ENCODE peak calls at places on chromosomes 4 and X, in ten cellular contexts. R is Right ventricle myocardium superior, Z is hepatocyte, B is iPS DF 19.7, U is fibroblast of mammary gland, K is NCI-H1105 treated with DMSO at 0.1 percent for 48 hours, G is astrocyte of the spinal cord, W is fibroblast of the conjunctiva, N is kidney glomerular epithelial cell, P is left lung. L is an unnamed sample.
A peak's percentile ranks its signal among the peaks of the same experiment; 100 is the strongest.

GRCh38 chr4:64582492-64582891 is 173.2 kb upstream of the TECRL start:
- DNase-seq in N (no peak), P (no peak), G (no peak), Z (peak; percentile 5), R (no peak), K (no peak), U (no peak), B (peak; percentile 15), W (no peak), L (no peak)

GRCh38 chrX:136574548-136574947 is 42.5 kb downstream of the VGLL1 start:
- DNase-seq in U (peak; percentile 1), P (no peak), Z (peak; percentile 16), G (no peak), K (peak; percentile 67), B (no peak), W (no peak), R (no peak), N (peak; percentile 0), L (no peak)

GRCh38 chrX:41730101-41730500 is 6.1 kb downstream of the GPR82 start:
- DNase-seq in N (no peak), G (peak; percentile 7), P (no peak), R (no peak), K (no peak), Z (no peak), U (peak; percentile 54), B (no peak), W (no peak), L (no peak)

GRCh38 chr4:86443495-86443894 is 83.6 kb upstream of the MAPK10 start:
- DNase-seq in U (no peak), B (no peak), N (no peak), K (no peak), Z (no peak), P (no peak), R (no peak), W (no peak), G (no peak), L (no peak)

GRCh38 chr4:7877131-7877530 is 62.5 kb downstream of the AFAP1 start:
- DNase-seq in G (no peak), B (no peak), W (no peak), U (no peak), P (no peak), N (no peak), R (no peak), K (no peak), Z (no peak), L (no peak)

GRCh38 chr4:84051728-84052127 is 447.4 kb downstream of the NKX6-1 start:
- DNase-seq in B (no peak), P (no peak), N (no peak), Z (no peak), U (no peak), W (no peak), R (no peak), G (no peak), K (peak; percentile 32), L (no peak)

GRCh38 chrX:118552501-118552900 is 56.9 kb downstream of the DOCK11 start:
- DNase-seq in U (peak; percentile 91), Z (no peak), W (peak; percentile 64), P (peak; percentile 44), B (no peak), R (peak; percentile 39), G (peak; percentile 18), K (no peak), N (no peak), L (no peak)

GRCh38 chr4:71520850-71521249 is 182.0 kb downstream of the SLC4A4 start:
- DNase-seq in Z (no peak), N (no peak), R (no peak), P (no peak), W (no peak), G (no peak), B (no peak), K (no peak), U (no peak), L (no peak)

GRCh38 chrX:107712231-107713204 is 63.1 kb downstream of the TSC22D3 start:
- DNase-seq in U (peak; percentile 86), K (no peak), P (no peak), B (no peak), G (peak; percentile 63), N (no peak), R (no peak), W (peak; percentile 26), Z (peak; percentile 55), L (peak; percentile 35)

GRCh38 chr4:138301536-138301935 is 59.4 kb upstream of the SLC7A11 start:
- DNase-seq in B (no peak), R (no peak), U (no peak), W (peak; percentile 13), G (no peak), K (no peak), Z (peak; percentile 13), N (no peak), P (no peak), L (no peak)

GRCh38 chr4:139921551-139922184 is 232.3 kb downstream of the MAML3 start:
- DNase-seq in R (no peak), G (no peak), B (no peak), N (no peak), U (no peak), K (peak; percentile 79), W (no peak), P (peak; percentile 43), Z (no peak), L (no peak)

GRCh38 chrX:45783002-45783401 is 582.3 kb upstream of the DIPK2B start:
- DNase-seq in K (no peak), U (no peak), R (no peak), P (no peak), G (no peak), N (no peak), Z (no peak), B (no peak), W (no peak), L (no peak)

GRCh38 chr4:47373174-47373573 is 90.3 kb downstream of the COMMD8 start:
- DNase-seq in N (no peak), U (no peak), W (no peak), P (no peak), B (no peak), G (no peak), Z (no peak), R (no peak), K (no peak), L (no peak)

GRCh38 chr4:58061967-58062366 is 951.8 kb upstream of the IGFBP7 start:
- DNase-seq in P (no peak), W (no peak), Z (no peak), G (no peak), U (no peak), R (no peak), N (no peak), B (peak; percentile 28), K (no peak), L (no peak)

GRCh38 chr4:179353791-179354190 is 1911.6 kb upstream of the AGA start:
- DNase-seq in K (no peak), U (no peak), B (no peak), W (no peak), Z (no peak), R (no peak), P (no peak), N (no peak), G (no peak), L (no peak)

GRCh38 chrX:33324099-33324498 is 112.8 kb upstream of the DMD start:
- DNase-seq in G (no peak), Z (no peak), R (no peak), U (no peak), N (no peak), K (no peak), P (no peak), W (no peak), B (no peak), L (no peak)

GRCh38 chr4:189049682-189050081 is 891.0 kb upstream of the FRG1 start:
- DNase-seq in K (no peak), Z (no peak), P (no peak), N (no peak), G (no peak), B (no peak), W (no peak), R (no peak), U (no peak), L (no peak)

GRCh38 chr4:1985287-1985686 is 23.5 kb downstream of the NELFA start:
- DNase-seq in Z (no peak), G (no peak), B (no peak), P (peak; percentile 28), K (no peak), U (no peak), N (no peak), W (no peak), R (no peak), L (peak; percentile 87)

GRCh38 chr4:16226816-16227461 is 668 bp upstream of the TAPT1 start:
- DNase-seq in B (no peak), R (peak; percentile 76), G (peak; percentile 32), W (no peak), K (peak; percentile 37), N (no peak), U (peak; percentile 19), Z (peak; percentile 69), P (peak; percentile 55), L (no peak)